ENCODE peak calls at places on chromosomes 4 and X, in six cellular contexts. H is esophagus squamous epithelium, A is A549, W is adrenal gland, S is tibial nerve, J is testis. U is an unnamed sample.

GRCh38 chr4:104899863-104900262 is 246.8 kb upstream of the TET2 start:
- DNase-seq in H (no peak), A (no peak), W (no peak), S (no peak), J (no peak), U (no peak)

GRCh38 chrX:17854069-17854468 is 7.0 kb downstream of the RAI2 start:
- DNase-seq in H (no peak), A (no peak), W (no peak), S (no peak), J (no peak), U (no peak)

GRCh38 chrX:142233400-142233799 is 28.3 kb upstream of the MAGEC2 start:
- DNase-seq in H (no peak), A (no peak), W (no peak), S (no peak), J (no peak), U (no peak)

GRCh38 chrX:101230636-101231035 is 11.1 kb downstream of the DRP2 start:
- DNase-seq in H (no peak), A (no peak), W (no peak), S (no peak), J (no peak), U (no peak)

GRCh38 chr4:184819786-184820185 is 6.0 kb downstream of the ACSL1 start:
- DNase-seq in H (no peak), A (no peak), W (no peak), S (no peak), J (no peak), U (peak)

GRCh38 chrX:31038585-31039326 is 33.1 kb downstream of the FTHL17 start:
- DNase-seq in H (no peak), A (peak), W (peak), S (peak), J (peak), U (no peak)

GRCh38 chrX:129842510-129843208 is 1.0 kb downstream of the ZDHHC9 start:
- DNase-seq in H (no peak), A (peak), W (peak), S (peak), J (peak), U (peak)

GRCh38 chr4:109184421-109184956 is 118.0 kb downstream of the COL25A1 start:
- DNase-seq in H (no peak), A (no peak), W (no peak), S (peak), J (no peak), U (no peak)

GRCh38 chr4:40960926-40961325 is 211.2 kb downstream of the NSUN7 start:
- DNase-seq in H (no peak), A (no peak), W (no peak), S (no peak), J (no peak), U (no peak)

GRCh38 chr4:5338511-5338910 is 287.2 kb downstream of the STK32B start:
- DNase-seq in H (no peak), A (no peak), W (no peak), S (no peak), J (no peak), U (no peak)

GRCh38 chr4:129355529-129355928 is 259.6 kb downstream of the C4orf33 start:
- DNase-seq in H (no peak), A (no peak), W (no peak), S (no peak), J (no peak), U (no peak)

GRCh38 chr4:114384629-114385028 is 214.0 kb upstream of the UGT8 start:
- DNase-seq in H (no peak), A (peak), W (no peak), S (no peak), J (no peak), U (no peak)

GRCh38 chrX:2656243-2656836 is 34.8 kb upstream of the CD99 start:
- DNase-seq in H (no peak), A (no peak), W (no peak), S (no peak), J (no peak), U (no peak)

GRCh38 chrX:2374086-2374485 is 126.7 kb downstream of the DHRSX start:
- DNase-seq in H (no peak), A (no peak), W (no peak), S (no peak), J (no peak), U (peak)

GRCh38 chrX:16476009-16476408 is 173.9 kb upstream of the S100G start:
- DNase-seq in H (no peak), A (no peak), W (no peak), S (no peak), J (no peak), U (no peak)

GRCh38 chr4:37073226-37073840 is 171.2 kb upstream of the NWD2 start:
- DNase-seq in H (no peak), A (peak), W (no peak), S (no peak), J (no peak), U (no peak)

GRCh38 chrX:39907964-39908616 is 189.7 kb downstream of the BCOR start:
- DNase-seq in H (no peak), A (peak), W (peak), S (peak), J (no peak), U (peak)

GRCh38 chrX:82466994-82467393 is 1041.1 kb upstream of the POU3F4 start:
- DNase-seq in H (no peak), A (no peak), W (no peak), S (no peak), J (no peak), U (no peak)

GRCh38 chrX:46305431-46305830 is 239.8 kb downstream of the ZNF674 start:
- DNase-seq in H (no peak), A (no peak), W (no peak), S (no peak), J (no peak), U (no peak)

GRCh38 chrX:7283741-7284140 is 135.8 kb upstream of the PUDP start:
- DNase-seq in H (no peak), A (no peak), W (no peak), S (no peak), J (no peak), U (no peak)

GRCh38 chr4:160129439-160129838 is 1026.6 kb downstream of the RAPGEF2 start:
- DNase-seq in H (no peak), A (peak), W (no peak), S (no peak), J (no peak), U (no peak)

GRCh38 chr4:186900232-186900900 is 176.7 kb upstream of the FAT1 start:
- DNase-seq in H (no peak), A (peak), W (no peak), S (no peak), J (no peak), U (no peak)

GRCh38 chrX:10981491-10981890 is 129.6 kb upstream of the HCCS start:
- DNase-seq in H (no peak), A (no peak), W (no peak), S (no peak), J (no peak), U (no peak)

GRCh38 chr4:41156574-41156973 is 57.8 kb downstream of the APBB2 start:
- DNase-seq in H (no peak), A (peak), W (no peak), S (no peak), J (no peak), U (no peak)

GRCh38 chr4:94913316-94913715 is 155.6 kb downstream of the BMPR1B start:
- DNase-seq in H (no peak), A (no peak), W (no peak), S (no peak), J (no peak), U (no peak)

GRCh38 chr4:177308125-177308524 is 1.5 kb upstream of the NEIL3 start:
- DNase-seq in H (no peak), A (peak), W (peak), S (no peak), J (no peak), U (no peak)

GRCh38 chrX:43121637-43122036 is 343.7 kb upstream of the PPP1R2C start:
- DNase-seq in H (no peak), A (no peak), W (peak), S (no peak), J (peak), U (no peak)

GRCh38 chrX:71629467-71629866 is 11.2 kb upstream of the CXCR3 start:
- DNase-seq in H (no peak), A (no peak), W (no peak), S (no peak), J (no peak), U (no peak)

GRCh38 chr4:25358515-25359275 is 18.4 kb upstream of the ANAPC4 start:
- DNase-seq in H (no peak), A (no peak), W (no peak), S (no peak), J (no peak), U (no peak)

GRCh38 chr4:28313729-28314713 is 1453.4 kb downstream of the STIM2 start:
- DNase-seq in H (no peak), A (peak), W (no peak), S (no peak), J (no peak), U (no peak)

GRCh38 chrX:78548012-78548411 is 111.1 kb downstream of the RTL3 start:
- DNase-seq in H (no peak), A (no peak), W (no peak), S (no peak), J (no peak), U (no peak)

GRCh38 chrX:154374361-154375155 is at the start of gene FLNA:
- DNase-seq in H (no peak), A (no peak), W (no peak), S (no peak), J (peak), U (no peak)

GRCh38 chrX:34197946-34198345 is 65.8 kb upstream of the FAM47A start:
- DNase-seq in H (no peak), A (no peak), W (no peak), S (no peak), J (no peak), U (no peak)

GRCh38 chr4:47837582-47838294 is at the start of gene CORIN:
- DNase-seq in H (no peak), A (no peak), W (no peak), S (no peak), J (peak), U (no peak)

GRCh38 chr4:174427562-174428140 is 94.6 kb downstream of the HPGD start:
- DNase-seq in H (no peak), A (no peak), W (no peak), S (no peak), J (no peak), U (no peak)

GRCh38 chr4:5257086-5257485 is 205.8 kb downstream of the STK32B start:
- DNase-seq in H (no peak), A (no peak), W (no peak), S (no peak), J (no peak), U (no peak)

GRCh38 chr4:120801171-120801758 is 121.3 kb downstream of the PRDM5 start:
- DNase-seq in H (no peak), A (no peak), W (peak), S (no peak), J (no peak), U (no peak)

GRCh38 chrX:675896-676295 is 45.3 kb downstream of the SHOX start:
- DNase-seq in H (no peak), A (no peak), W (no peak), S (no peak), J (no peak), U (no peak)

GRCh38 chrX:1606476-1606875 is 8.4 kb upstream of the ASMT start:
- DNase-seq in H (no peak), A (no peak), W (no peak), S (no peak), J (no peak), U (no peak)

GRCh38 chr4:768995-769394 is 56.9 kb downstream of the CPLX1 start:
- DNase-seq in H (no peak), A (no peak), W (no peak), S (no peak), J (no peak), U (no peak)
- TF ChIP-seq POLR2A in H (no peak), A (no peak), W (no peak), S (no peak), J (no peak), U (no peak)

GRCh38 chrX:9880912-9881311 is 86.2 kb upstream of the CLDN34 start:
- DNase-seq in H (no peak), A (no peak), W (no peak), S (no peak), J (no peak), U (no peak)

GRCh38 chrX:9884031-9884779 is 83.0 kb upstream of the CLDN34 start:
- DNase-seq in H (no peak), A (no peak), W (no peak), S (no peak), J (no peak), U (no peak)

GRCh38 chrX:9882669-9883446 is 84.3 kb upstream of the CLDN34 start:
- DNase-seq in H (no peak), A (peak), W (no peak), S (no peak), J (no peak), U (no peak)

GRCh38 chrX:9888953-9889470 is 78.1 kb upstream of the CLDN34 start:
- DNase-seq in H (no peak), A (no peak), W (no peak), S (no peak), J (no peak), U (no peak)

DNA sequence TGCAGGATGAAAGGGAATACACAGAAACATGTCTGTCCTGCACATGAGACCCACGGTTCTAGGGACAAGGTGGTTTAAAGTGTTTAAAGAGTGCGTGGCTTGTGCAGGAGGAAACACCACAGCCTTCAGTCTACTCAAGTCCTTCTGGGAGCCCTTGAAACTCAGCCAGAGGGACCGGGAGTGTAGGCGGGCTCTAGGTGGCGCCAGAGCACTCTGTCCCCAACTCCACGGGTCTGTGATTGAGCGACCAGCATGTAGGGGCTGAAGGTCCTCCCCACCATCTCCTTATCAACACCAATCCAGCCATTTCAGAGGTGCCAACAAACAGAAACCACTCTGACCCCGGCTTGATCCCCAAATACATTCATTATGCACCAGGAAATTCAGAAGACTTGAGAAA is 82.0 kb upstream of the CLDN34 start:
- DNase-seq in H (no peak), A (peak), W (peak), S (peak), J (peak), U (peak)
- TF ChIP-seq CTCF in H (no peak), A (peak), W (peak), S (peak), J (peak), U (no peak)

DNA sequence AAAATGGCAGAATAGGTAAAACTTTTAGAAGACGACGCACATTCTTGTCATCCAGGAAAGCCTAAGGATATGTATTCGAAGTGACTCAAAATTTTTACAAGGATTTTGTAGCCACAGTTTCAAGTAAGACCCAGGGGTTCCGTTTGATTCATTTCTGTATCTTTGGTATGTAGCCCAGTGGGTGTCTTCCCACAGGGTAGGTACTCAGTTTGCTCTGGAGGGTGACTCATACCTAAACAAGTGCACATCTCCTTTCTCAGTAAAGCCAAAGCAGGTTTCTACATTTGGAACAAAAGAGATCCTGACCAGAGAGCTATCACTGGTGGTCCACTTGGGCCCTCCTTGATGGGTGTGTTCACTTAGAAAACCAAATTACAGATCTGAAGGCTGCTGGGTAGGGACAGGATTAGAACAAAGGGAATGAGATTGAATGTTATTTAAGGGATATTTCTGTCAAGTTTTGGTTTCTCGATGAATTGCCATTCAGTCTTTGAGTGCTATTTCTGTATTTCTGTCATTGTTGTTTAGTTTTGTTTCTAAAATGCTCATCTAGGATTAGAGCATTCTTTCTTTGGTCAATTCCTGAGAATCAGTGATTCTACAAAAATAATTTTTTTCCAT is 56.1 kb downstream of the PLS3 start:
- DNase-seq in H (no peak), A (peak), W (no peak), S (no peak), J (no peak), U (no peak)
- H3K4me3 ChIP-seq in H (no peak), A (peak), W (no peak), S (no peak), J (no peak), U (no peak)

GRCh38 chrX:49058794-49059193 is at the start of gene CCDC120:
- DNase-seq in H (no peak), A (no peak), W (no peak), S (no peak), J (no peak), U (no peak)
- TF ChIP-seq POLR2A in H (no peak), A (no peak), W (no peak), S (no peak), J (no peak), U (no peak)

U was measured in lower leg skin.